ENCODE peak calls at places on chromosomes 4 and X, in ten cellular contexts. One of them, this sample, is unnamed.

GRCh38 chrX:21905209-21905735 is 35.2 kb upstream of the SMS start:
- DNase-seq in kidney: no peak
- DNase-seq in AG08395: no peak
- DNase-seq in mucosa of gallbladder: no peak
- DNase-seq in fibroblast of lung: no peak
- DNase-seq in NCI-H1105 treated with DMSO at 0.1 percent for 48 hours: no peak
- DNase-seq in keratinocyte: no peak
- DNase-seq in astrocyte of the spinal cord: no peak
- DNase-seq in stimulated activated CD8-positive, alpha-beta memory T cell treated with anti-CD3 and anti-CD28 coated beads, Interleukin-4, amount 100 ng/mL, for 24 hours: no peak
- DNase-seq in spleen: no peak
- DNase-seq in this sample: no peak

GRCh38 chrX:132270699-132271098 is 51.5 kb upstream of the RAP2C start:
- DNase-seq in kidney: no peak
- DNase-seq in AG08395: peak; percentile 55
- DNase-seq in mucosa of gallbladder: peak; percentile 25
- DNase-seq in fibroblast of lung: peak; percentile 80
- DNase-seq in NCI-H1105 treated with DMSO at 0.1 percent for 48 hours: no peak
- DNase-seq in keratinocyte: peak; percentile 61
- DNase-seq in astrocyte of the spinal cord: peak; percentile 46
- DNase-seq in stimulated activated CD8-positive, alpha-beta memory T cell treated with anti-CD3 and anti-CD28 coated beads, Interleukin-4, amount 100 ng/mL, for 24 hours: no peak
- DNase-seq in spleen: no peak
- DNase-seq in this sample: no peak

GRCh38 chrX:150690126-150690525 is 3.1 kb upstream of the MTMR1 start:
- DNase-seq in kidney: no peak
- DNase-seq in AG08395: peak; percentile 63
- DNase-seq in mucosa of gallbladder: no peak
- DNase-seq in fibroblast of lung: peak; percentile 94
- DNase-seq in NCI-H1105 treated with DMSO at 0.1 percent for 48 hours: peak; percentile 7
- DNase-seq in keratinocyte: peak; percentile 76
- DNase-seq in astrocyte of the spinal cord: peak; percentile 93
- DNase-seq in stimulated activated CD8-positive, alpha-beta memory T cell treated with anti-CD3 and anti-CD28 coated beads, Interleukin-4, amount 100 ng/mL, for 24 hours: no peak
- DNase-seq in spleen: no peak
- DNase-seq in this sample: no peak

GRCh38 chr4:12692815-12693214 is 791.3 kb downstream of the RAB28 start:
- DNase-seq in kidney: no peak
- DNase-seq in AG08395: no peak
- DNase-seq in mucosa of gallbladder: no peak
- DNase-seq in fibroblast of lung: peak; percentile 6
- DNase-seq in NCI-H1105 treated with DMSO at 0.1 percent for 48 hours: no peak
- DNase-seq in keratinocyte: no peak
- DNase-seq in astrocyte of the spinal cord: no peak
- DNase-seq in stimulated activated CD8-positive, alpha-beta memory T cell treated with anti-CD3 and anti-CD28 coated beads, Interleukin-4, amount 100 ng/mL, for 24 hours: no peak
- DNase-seq in spleen: no peak
- DNase-seq in this sample: no peak

GRCh38 chr4:122758033-122758432 is 25.5 kb downstream of the BBS12 start:
- DNase-seq in kidney: no peak
- DNase-seq in AG08395: peak; percentile 27
- DNase-seq in mucosa of gallbladder: no peak
- DNase-seq in fibroblast of lung: no peak
- DNase-seq in NCI-H1105 treated with DMSO at 0.1 percent for 48 hours: peak; percentile 13
- DNase-seq in keratinocyte: no peak
- DNase-seq in astrocyte of the spinal cord: peak; percentile 61
- DNase-seq in stimulated activated CD8-positive, alpha-beta memory T cell treated with anti-CD3 and anti-CD28 coated beads, Interleukin-4, amount 100 ng/mL, for 24 hours: no peak
- DNase-seq in spleen: no peak
- DNase-seq in this sample: no peak

GRCh38 chr4:48223633-48224295 is 45.9 kb downstream of the TEC start:
- DNase-seq in kidney: no peak
- DNase-seq in AG08395: no peak
- DNase-seq in mucosa of gallbladder: no peak
- DNase-seq in fibroblast of lung: peak; percentile 33
- DNase-seq in NCI-H1105 treated with DMSO at 0.1 percent for 48 hours: no peak
- DNase-seq in keratinocyte: peak; percentile 21
- DNase-seq in astrocyte of the spinal cord: peak; percentile 57
- DNase-seq in stimulated activated CD8-positive, alpha-beta memory T cell treated with anti-CD3 and anti-CD28 coated beads, Interleukin-4, amount 100 ng/mL, for 24 hours: no peak
- DNase-seq in spleen: no peak
- DNase-seq in this sample: no peak

GRCh38 chrX:25151749-25152148 is 136.0 kb upstream of the ARX start:
- DNase-seq in kidney: no peak
- DNase-seq in AG08395: no peak
- DNase-seq in mucosa of gallbladder: no peak
- DNase-seq in fibroblast of lung: no peak
- DNase-seq in NCI-H1105 treated with DMSO at 0.1 percent for 48 hours: no peak
- DNase-seq in keratinocyte: no peak
- DNase-seq in astrocyte of the spinal cord: no peak
- DNase-seq in stimulated activated CD8-positive, alpha-beta memory T cell treated with anti-CD3 and anti-CD28 coated beads, Interleukin-4, amount 100 ng/mL, for 24 hours: no peak
- DNase-seq in spleen: no peak
- DNase-seq in this sample: no peak

GRCh38 chr4:47774078-47774477 is 63.8 kb downstream of the CORIN start:
- DNase-seq in kidney: no peak
- DNase-seq in AG08395: no peak
- DNase-seq in mucosa of gallbladder: no peak
- DNase-seq in fibroblast of lung: no peak
- DNase-seq in NCI-H1105 treated with DMSO at 0.1 percent for 48 hours: no peak
- DNase-seq in keratinocyte: no peak
- DNase-seq in astrocyte of the spinal cord: no peak
- DNase-seq in stimulated activated CD8-positive, alpha-beta memory T cell treated with anti-CD3 and anti-CD28 coated beads, Interleukin-4, amount 100 ng/mL, for 24 hours: no peak
- DNase-seq in spleen: no peak
- DNase-seq in this sample: no peak

GRCh38 chr4:2251795-2252529 is 9.9 kb downstream of the MXD4 start:
- DNase-seq in kidney: peak; percentile 50
- DNase-seq in AG08395: no peak
- DNase-seq in mucosa of gallbladder: no peak
- DNase-seq in fibroblast of lung: no peak
- DNase-seq in NCI-H1105 treated with DMSO at 0.1 percent for 48 hours: no peak
- DNase-seq in keratinocyte: no peak
- DNase-seq in astrocyte of the spinal cord: no peak
- DNase-seq in stimulated activated CD8-positive, alpha-beta memory T cell treated with anti-CD3 and anti-CD28 coated beads, Interleukin-4, amount 100 ng/mL, for 24 hours: no peak
- DNase-seq in spleen: peak; percentile 72
- DNase-seq in this sample: no peak

GRCh38 chr4:56134272-56134671 is 185.5 kb downstream of the CEP135 start:
- DNase-seq in kidney: peak; percentile 72
- DNase-seq in AG08395: no peak
- DNase-seq in mucosa of gallbladder: peak; percentile 65
- DNase-seq in fibroblast of lung: peak; percentile 94
- DNase-seq in NCI-H1105 treated with DMSO at 0.1 percent for 48 hours: no peak
- DNase-seq in keratinocyte: no peak
- DNase-seq in astrocyte of the spinal cord: peak; percentile 69
- DNase-seq in stimulated activated CD8-positive, alpha-beta memory T cell treated with anti-CD3 and anti-CD28 coated beads, Interleukin-4, amount 100 ng/mL, for 24 hours: no peak
- DNase-seq in spleen: no peak
- DNase-seq in this sample: no peak

GRCh38 chr4:146022541-146022940 is 83.9 kb upstream of the ZNF827 start:
- DNase-seq in kidney: no peak
- DNase-seq in AG08395: no peak
- DNase-seq in mucosa of gallbladder: no peak
- DNase-seq in fibroblast of lung: no peak
- DNase-seq in NCI-H1105 treated with DMSO at 0.1 percent for 48 hours: no peak
- DNase-seq in keratinocyte: no peak
- DNase-seq in astrocyte of the spinal cord: no peak
- DNase-seq in stimulated activated CD8-positive, alpha-beta memory T cell treated with anti-CD3 and anti-CD28 coated beads, Interleukin-4, amount 100 ng/mL, for 24 hours: no peak
- DNase-seq in spleen: no peak
- DNase-seq in this sample: no peak

GRCh38 chr4:957581-958313 is 15.6 kb downstream of the DGKQ start:
- DNase-seq in kidney: peak; percentile 73
- DNase-seq in AG08395: no peak
- DNase-seq in mucosa of gallbladder: no peak
- DNase-seq in fibroblast of lung: no peak
- DNase-seq in NCI-H1105 treated with DMSO at 0.1 percent for 48 hours: no peak
- DNase-seq in keratinocyte: no peak
- DNase-seq in astrocyte of the spinal cord: no peak
- DNase-seq in stimulated activated CD8-positive, alpha-beta memory T cell treated with anti-CD3 and anti-CD28 coated beads, Interleukin-4, amount 100 ng/mL, for 24 hours: no peak
- DNase-seq in spleen: peak; percentile 74
- DNase-seq in this sample: no peak

GRCh38 chr4:76703123-76703490 is 194.8 kb downstream of the SOWAHB start:
- DNase-seq in kidney: no peak
- DNase-seq in AG08395: no peak
- DNase-seq in mucosa of gallbladder: no peak
- DNase-seq in fibroblast of lung: no peak
- DNase-seq in NCI-H1105 treated with DMSO at 0.1 percent for 48 hours: no peak
- DNase-seq in keratinocyte: peak; percentile 75
- DNase-seq in astrocyte of the spinal cord: no peak
- DNase-seq in stimulated activated CD8-positive, alpha-beta memory T cell treated with anti-CD3 and anti-CD28 coated beads, Interleukin-4, amount 100 ng/mL, for 24 hours: no peak
- DNase-seq in spleen: no peak
- DNase-seq in this sample: no peak

GRCh38 chrX:38095971-38096529 is 89.7 kb downstream of the SYTL5 start:
- DNase-seq in kidney: no peak
- DNase-seq in AG08395: no peak
- DNase-seq in mucosa of gallbladder: no peak
- DNase-seq in fibroblast of lung: peak; percentile 66
- DNase-seq in NCI-H1105 treated with DMSO at 0.1 percent for 48 hours: no peak
- DNase-seq in keratinocyte: no peak
- DNase-seq in astrocyte of the spinal cord: peak; percentile 50
- DNase-seq in stimulated activated CD8-positive, alpha-beta memory T cell treated with anti-CD3 and anti-CD28 coated beads, Interleukin-4, amount 100 ng/mL, for 24 hours: no peak
- DNase-seq in spleen: no peak
- DNase-seq in this sample: no peak

GRCh38 chrX:48794993-48795501 is 6.8 kb upstream of the HDAC6 start:
- DNase-seq in kidney: peak; percentile 77
- DNase-seq in AG08395: peak; percentile 77
- DNase-seq in mucosa of gallbladder: no peak
- DNase-seq in fibroblast of lung: peak; percentile 68
- DNase-seq in NCI-H1105 treated with DMSO at 0.1 percent for 48 hours: no peak
- DNase-seq in keratinocyte: no peak
- DNase-seq in astrocyte of the spinal cord: peak; percentile 39
- DNase-seq in stimulated activated CD8-positive, alpha-beta memory T cell treated with anti-CD3 and anti-CD28 coated beads, Interleukin-4, amount 100 ng/mL, for 24 hours: no peak
- DNase-seq in spleen: no peak
- DNase-seq in this sample: no peak

GRCh38 chr4:58564695-58565094 is 1454.5 kb upstream of the IGFBP7 start:
- DNase-seq in kidney: no peak
- DNase-seq in AG08395: no peak
- DNase-seq in mucosa of gallbladder: no peak
- DNase-seq in fibroblast of lung: no peak
- DNase-seq in NCI-H1105 treated with DMSO at 0.1 percent for 48 hours: no peak
- DNase-seq in keratinocyte: no peak
- DNase-seq in astrocyte of the spinal cord: no peak
- DNase-seq in stimulated activated CD8-positive, alpha-beta memory T cell treated with anti-CD3 and anti-CD28 coated beads, Interleukin-4, amount 100 ng/mL, for 24 hours: no peak
- DNase-seq in spleen: no peak
- DNase-seq in this sample: no peak

GRCh38 chr4:116066711-116067245 is 953.4 kb upstream of the NDST4 start:
- DNase-seq in kidney: no peak
- DNase-seq in AG08395: no peak
- DNase-seq in mucosa of gallbladder: no peak
- DNase-seq in fibroblast of lung: no peak
- DNase-seq in NCI-H1105 treated with DMSO at 0.1 percent for 48 hours: no peak
- DNase-seq in keratinocyte: peak; percentile 38
- DNase-seq in astrocyte of the spinal cord: no peak
- DNase-seq in stimulated activated CD8-positive, alpha-beta memory T cell treated with anti-CD3 and anti-CD28 coated beads, Interleukin-4, amount 100 ng/mL, for 24 hours: no peak
- DNase-seq in spleen: no peak
- DNase-seq in this sample: no peak

GRCh38 chr4:41882622-41883347 is 52.4 kb upstream of the TMEM33 start:
- DNase-seq in kidney: no peak
- DNase-seq in AG08395: peak; percentile 84
- DNase-seq in mucosa of gallbladder: no peak
- DNase-seq in fibroblast of lung: peak; percentile 19
- DNase-seq in NCI-H1105 treated with DMSO at 0.1 percent for 48 hours: peak; percentile 59
- DNase-seq in keratinocyte: no peak
- DNase-seq in astrocyte of the spinal cord: peak; percentile 42
- DNase-seq in stimulated activated CD8-positive, alpha-beta memory T cell treated with anti-CD3 and anti-CD28 coated beads, Interleukin-4, amount 100 ng/mL, for 24 hours: peak; percentile 33
- DNase-seq in spleen: peak; percentile 89
- DNase-seq in this sample: no peak

GRCh38 chrX:155048997-155049619 is 21.8 kb downstream of the CMC4 start:
- DNase-seq in kidney: no peak
- DNase-seq in AG08395: peak; percentile 19
- DNase-seq in mucosa of gallbladder: peak; percentile 38
- DNase-seq in fibroblast of lung: peak; percentile 43
- DNase-seq in NCI-H1105 treated with DMSO at 0.1 percent for 48 hours: peak; percentile 52
- DNase-seq in keratinocyte: no peak
- DNase-seq in astrocyte of the spinal cord: peak; percentile 53
- DNase-seq in stimulated activated CD8-positive, alpha-beta memory T cell treated with anti-CD3 and anti-CD28 coated beads, Interleukin-4, amount 100 ng/mL, for 24 hours: peak; percentile 7
- DNase-seq in spleen: peak; percentile 77
- DNase-seq in this sample: no peak

GRCh38 chrX:94058728-94059382 is 384.8 kb downstream of the FAM133A start:
- DNase-seq in kidney: no peak
- DNase-seq in AG08395: peak; percentile 15
- DNase-seq in mucosa of gallbladder: peak; percentile 17
- DNase-seq in fibroblast of lung: no peak
- DNase-seq in NCI-H1105 treated with DMSO at 0.1 percent for 48 hours: peak; percentile 29
- DNase-seq in keratinocyte: no peak
- DNase-seq in astrocyte of the spinal cord: no peak
- DNase-seq in stimulated activated CD8-positive, alpha-beta memory T cell treated with anti-CD3 and anti-CD28 coated beads, Interleukin-4, amount 100 ng/mL, for 24 hours: no peak
- DNase-seq in spleen: no peak
- DNase-seq in this sample: no peak

GRCh38 chr4:2793578-2793919 is 664 bp downstream of the SH3BP2 start:
- DNase-seq in kidney: peak; percentile 79
- DNase-seq in AG08395: peak; percentile 43
- DNase-seq in mucosa of gallbladder: no peak
- DNase-seq in fibroblast of lung: peak; percentile 50
- DNase-seq in NCI-H1105 treated with DMSO at 0.1 percent for 48 hours: no peak
- DNase-seq in keratinocyte: no peak
- DNase-seq in astrocyte of the spinal cord: no peak
- DNase-seq in stimulated activated CD8-positive, alpha-beta memory T cell treated with anti-CD3 and anti-CD28 coated beads, Interleukin-4, amount 100 ng/mL, for 24 hours: peak; percentile 52
- DNase-seq in spleen: peak; percentile 90
- DNase-seq in this sample: no peak

GRCh38 chrX:45011131-45011530 is 138.1 kb downstream of the KDM6A start:
- DNase-seq in kidney: no peak
- DNase-seq in AG08395: peak; percentile 67
- DNase-seq in mucosa of gallbladder: no peak
- DNase-seq in fibroblast of lung: peak; percentile 89
- DNase-seq in NCI-H1105 treated with DMSO at 0.1 percent for 48 hours: no peak
- DNase-seq in keratinocyte: no peak
- DNase-seq in astrocyte of the spinal cord: peak; percentile 55
- DNase-seq in stimulated activated CD8-positive, alpha-beta memory T cell treated with anti-CD3 and anti-CD28 coated beads, Interleukin-4, amount 100 ng/mL, for 24 hours: no peak
- DNase-seq in spleen: no peak
- DNase-seq in this sample: no peak

GRCh38 chr4:5051692-5052423 is 578 bp downstream of the STK32B start:
- DNase-seq in kidney: peak; percentile 82
- DNase-seq in AG08395: peak; percentile 30
- DNase-seq in mucosa of gallbladder: no peak
- DNase-seq in fibroblast of lung: peak; percentile 20
- DNase-seq in NCI-H1105 treated with DMSO at 0.1 percent for 48 hours: no peak
- DNase-seq in keratinocyte: no peak
- DNase-seq in astrocyte of the spinal cord: no peak
- DNase-seq in stimulated activated CD8-positive, alpha-beta memory T cell treated with anti-CD3 and anti-CD28 coated beads, Interleukin-4, amount 100 ng/mL, for 24 hours: no peak
- DNase-seq in spleen: no peak
- DNase-seq in this sample: no peak

GRCh38 chr4:119041951-119042560 is 93.6 kb upstream of the MYOZ2 start:
- DNase-seq in kidney: no peak
- DNase-seq in AG08395: peak; percentile 73
- DNase-seq in mucosa of gallbladder: peak; percentile 68
- DNase-seq in fibroblast of lung: peak; percentile 66
- DNase-seq in NCI-H1105 treated with DMSO at 0.1 percent for 48 hours: peak; percentile 60
- DNase-seq in keratinocyte: no peak
- DNase-seq in astrocyte of the spinal cord: peak; percentile 79
- DNase-seq in stimulated activated CD8-positive, alpha-beta memory T cell treated with anti-CD3 and anti-CD28 coated beads, Interleukin-4, amount 100 ng/mL, for 24 hours: peak; percentile 7
- DNase-seq in spleen: no peak
- DNase-seq in this sample: peak; percentile 63

GRCh38 chrX:68699960-68700746 is 52.7 kb downstream of the STARD8 start:
- DNase-seq in kidney: no peak
- DNase-seq in AG08395: peak; percentile 72
- DNase-seq in mucosa of gallbladder: no peak
- DNase-seq in fibroblast of lung: peak; percentile 61
- DNase-seq in NCI-H1105 treated with DMSO at 0.1 percent for 48 hours: no peak
- DNase-seq in keratinocyte: no peak
- DNase-seq in astrocyte of the spinal cord: peak; percentile 28
- DNase-seq in stimulated activated CD8-positive, alpha-beta memory T cell treated with anti-CD3 and anti-CD28 coated beads, Interleukin-4, amount 100 ng/mL, for 24 hours: no peak
- DNase-seq in spleen: no peak
- DNase-seq in this sample: no peak

GRCh38 chr4:11966782-11967181 is 538.1 kb upstream of the HS3ST1 start:
- DNase-seq in kidney: no peak
- DNase-seq in AG08395: no peak
- DNase-seq in mucosa of gallbladder: no peak
- DNase-seq in fibroblast of lung: no peak
- DNase-seq in NCI-H1105 treated with DMSO at 0.1 percent for 48 hours: no peak
- DNase-seq in keratinocyte: no peak
- DNase-seq in astrocyte of the spinal cord: no peak
- DNase-seq in stimulated activated CD8-positive, alpha-beta memory T cell treated with anti-CD3 and anti-CD28 coated beads, Interleukin-4, amount 100 ng/mL, for 24 hours: no peak
- DNase-seq in spleen: no peak
- DNase-seq in this sample: no peak

GRCh38 chr4:36761625-36762024 is 480.2 kb downstream of the DTHD1 start:
- DNase-seq in kidney: no peak
- DNase-seq in AG08395: no peak
- DNase-seq in mucosa of gallbladder: no peak
- DNase-seq in fibroblast of lung: no peak
- DNase-seq in NCI-H1105 treated with DMSO at 0.1 percent for 48 hours: no peak
- DNase-seq in keratinocyte: no peak
- DNase-seq in astrocyte of the spinal cord: no peak
- DNase-seq in stimulated activated CD8-positive, alpha-beta memory T cell treated with anti-CD3 and anti-CD28 coated beads, Interleukin-4, amount 100 ng/mL, for 24 hours: no peak
- DNase-seq in spleen: no peak
- DNase-seq in this sample: no peak

This sample was measured in glomerular endothelial cell.